ENCODE peak calls at places on chromosomes 1 and 21, in eight cellular contexts. One of them, this sample, is unnamed.
A peak's percentile ranks its signal among the peaks of the same experiment; 100 is the strongest.

GRCh38 chr1:167178831-167179230 is 41.9 kb upstream of the POU2F1 start:
- DNase-seq in Panc1: no peak
- DNase-seq in uterus: no peak
- DNase-seq in left lung: no peak
- DNase-seq in keratinocyte: no peak
- DNase-seq in SJSA1: no peak
- DNase-seq in right cardiac atrium: no peak
- DNase-seq in psoas muscle: no peak
- DNase-seq in this sample: no peak

GRCh38 chr1:197269053-197269452 is 1.0 kb downstream of the CRB1 start:
- DNase-seq in Panc1: no peak
- DNase-seq in uterus: no peak
- DNase-seq in left lung: no peak
- DNase-seq in keratinocyte: no peak
- DNase-seq in SJSA1: no peak
- DNase-seq in right cardiac atrium: no peak
- DNase-seq in psoas muscle: no peak
- DNase-seq in this sample: no peak

GRCh38 chr1:223765036-223765718 is 52.8 kb downstream of the CAPN2 start:
- DNase-seq in Panc1: no peak
- DNase-seq in uterus: no peak
- DNase-seq in left lung: no peak
- DNase-seq in keratinocyte: no peak
- DNase-seq in SJSA1: no peak
- DNase-seq in right cardiac atrium: peak; percentile 89
- DNase-seq in psoas muscle: no peak
- DNase-seq in this sample: no peak

GRCh38 chr1:20702416-20702815 is 15.4 kb downstream of the KIF17 start:
- DNase-seq in Panc1: no peak
- DNase-seq in uterus: no peak
- DNase-seq in left lung: no peak
- DNase-seq in keratinocyte: no peak
- DNase-seq in SJSA1: no peak
- DNase-seq in right cardiac atrium: no peak
- DNase-seq in psoas muscle: no peak
- DNase-seq in this sample: no peak

GRCh38 chr1:234997201-234998173 is 131.2 kb downstream of the TOMM20 start:
- DNase-seq in Panc1: peak; percentile 99
- DNase-seq in uterus: peak; percentile 96
- DNase-seq in left lung: peak; percentile 91
- DNase-seq in keratinocyte: peak; percentile 100
- DNase-seq in SJSA1: peak; percentile 100
- DNase-seq in right cardiac atrium: peak; percentile 99
- DNase-seq in psoas muscle: peak; percentile 100
- DNase-seq in this sample: peak; percentile 100

GRCh38 chr1:15515026-15515663 is 8.9 kb downstream of the CASP9 start:
- DNase-seq in Panc1: no peak
- DNase-seq in uterus: no peak
- DNase-seq in left lung: no peak
- DNase-seq in keratinocyte: no peak
- DNase-seq in SJSA1: no peak
- DNase-seq in right cardiac atrium: no peak
- DNase-seq in psoas muscle: no peak
- DNase-seq in this sample: no peak

GRCh38 chr1:187051618-187052232 is 223.0 kb downstream of the PLA2G4A start:
- DNase-seq in Panc1: peak; percentile 33
- DNase-seq in uterus: no peak
- DNase-seq in left lung: no peak
- DNase-seq in keratinocyte: peak; percentile 11
- DNase-seq in SJSA1: no peak
- DNase-seq in right cardiac atrium: no peak
- DNase-seq in psoas muscle: no peak
- DNase-seq in this sample: no peak

GRCh38 chr1:174967845-174968705 is 31.7 kb upstream of the CACYBP start:
- DNase-seq in Panc1: no peak
- DNase-seq in uterus: no peak
- DNase-seq in left lung: no peak
- DNase-seq in keratinocyte: no peak
- DNase-seq in SJSA1: no peak
- DNase-seq in right cardiac atrium: no peak
- DNase-seq in psoas muscle: no peak
- DNase-seq in this sample: no peak

GRCh38 chr1:188499690-188500089 is 1670.9 kb downstream of the PLA2G4A start:
- DNase-seq in Panc1: no peak
- DNase-seq in uterus: no peak
- DNase-seq in left lung: no peak
- DNase-seq in keratinocyte: no peak
- DNase-seq in SJSA1: no peak
- DNase-seq in right cardiac atrium: no peak
- DNase-seq in psoas muscle: no peak
- DNase-seq in this sample: no peak

GRCh38 chr1:239952348-239953307 is 139.1 kb upstream of the FMN2 start:
- DNase-seq in Panc1: no peak
- DNase-seq in uterus: no peak
- DNase-seq in left lung: no peak
- DNase-seq in keratinocyte: no peak
- DNase-seq in SJSA1: no peak
- DNase-seq in right cardiac atrium: no peak
- DNase-seq in psoas muscle: no peak
- DNase-seq in this sample: no peak

GRCh38 chr1:40395211-40396175 is 22.0 kb downstream of the SMAP2 start:
- DNase-seq in Panc1: no peak
- DNase-seq in uterus: no peak
- DNase-seq in left lung: no peak
- DNase-seq in keratinocyte: no peak
- DNase-seq in SJSA1: no peak
- DNase-seq in right cardiac atrium: no peak
- DNase-seq in psoas muscle: no peak
- DNase-seq in this sample: no peak

GRCh38 chr21:9735421-9735961 is 785.9 kb upstream of the TPTE start:
- DNase-seq in Panc1: no peak
- DNase-seq in uterus: no peak
- DNase-seq in left lung: no peak
- DNase-seq in keratinocyte: no peak
- DNase-seq in SJSA1: no peak
- DNase-seq in right cardiac atrium: no peak
- DNase-seq in psoas muscle: no peak
- DNase-seq in this sample: no peak

GRCh38 chr1:34266127-34266951 is 89.6 kb downstream of the C1orf94 start:
- DNase-seq in Panc1: no peak
- DNase-seq in uterus: no peak
- DNase-seq in left lung: no peak
- DNase-seq in keratinocyte: peak; percentile 38
- DNase-seq in SJSA1: no peak
- DNase-seq in right cardiac atrium: no peak
- DNase-seq in psoas muscle: no peak
- DNase-seq in this sample: peak; percentile 2

GRCh38 chr1:19577001-19577400 is 67.1 kb upstream of the NBL1 start:
- DNase-seq in Panc1: no peak
- DNase-seq in uterus: peak; percentile 47
- DNase-seq in left lung: no peak
- DNase-seq in keratinocyte: no peak
- DNase-seq in SJSA1: no peak
- DNase-seq in right cardiac atrium: no peak
- DNase-seq in psoas muscle: no peak
- DNase-seq in this sample: no peak

GRCh38 chr1:196527941-196528340 is 80.3 kb downstream of the KCNT2 start:
- DNase-seq in Panc1: no peak
- DNase-seq in uterus: no peak
- DNase-seq in left lung: no peak
- DNase-seq in keratinocyte: no peak
- DNase-seq in SJSA1: no peak
- DNase-seq in right cardiac atrium: no peak
- DNase-seq in psoas muscle: no peak
- DNase-seq in this sample: no peak

GRCh38 chr1:62989497-62989896 is 205.6 kb downstream of the ATG4C start:
- DNase-seq in Panc1: no peak
- DNase-seq in uterus: no peak
- DNase-seq in left lung: no peak
- DNase-seq in keratinocyte: no peak
- DNase-seq in SJSA1: no peak
- DNase-seq in right cardiac atrium: no peak
- DNase-seq in psoas muscle: no peak
- DNase-seq in this sample: no peak

GRCh38 chr1:46675549-46676314 is 4.1 kb downstream of the TEX38 start:
- DNase-seq in Panc1: no peak
- DNase-seq in uterus: no peak
- DNase-seq in left lung: no peak
- DNase-seq in keratinocyte: no peak
- DNase-seq in SJSA1: no peak
- DNase-seq in right cardiac atrium: no peak
- DNase-seq in psoas muscle: no peak
- DNase-seq in this sample: no peak

GRCh38 chr1:85569122-85569521 is 11.4 kb upstream of the CCN1 start:
- DNase-seq in Panc1: no peak
- DNase-seq in uterus: no peak
- DNase-seq in left lung: no peak
- DNase-seq in keratinocyte: no peak
- DNase-seq in SJSA1: no peak
- DNase-seq in right cardiac atrium: no peak
- DNase-seq in psoas muscle: no peak
- DNase-seq in this sample: no peak

GRCh38 chr1:78831731-78832360 is 174.7 kb downstream of the ADGRL4 start:
- DNase-seq in Panc1: no peak
- DNase-seq in uterus: no peak
- DNase-seq in left lung: no peak
- DNase-seq in keratinocyte: peak; percentile 76
- DNase-seq in SJSA1: peak; percentile 86
- DNase-seq in right cardiac atrium: no peak
- DNase-seq in psoas muscle: no peak
- DNase-seq in this sample: peak; percentile 50

GRCh38 chr1:59238993-59239392 is 57.9 kb upstream of the FGGY start:
- DNase-seq in Panc1: no peak
- DNase-seq in uterus: no peak
- DNase-seq in left lung: no peak
- DNase-seq in keratinocyte: no peak
- DNase-seq in SJSA1: no peak
- DNase-seq in right cardiac atrium: no peak
- DNase-seq in psoas muscle: no peak
- DNase-seq in this sample: no peak

GRCh38 chr1:27884182-27884954 is 12.0 kb downstream of the THEMIS2 start:
- DNase-seq in Panc1: no peak
- DNase-seq in uterus: no peak
- DNase-seq in left lung: no peak
- DNase-seq in keratinocyte: no peak
- DNase-seq in SJSA1: no peak
- DNase-seq in right cardiac atrium: no peak
- DNase-seq in psoas muscle: no peak
- DNase-seq in this sample: no peak

GRCh38 chr1:151485685-151486255 is 25.4 kb upstream of the CGN start:
- DNase-seq in Panc1: no peak
- DNase-seq in uterus: no peak
- DNase-seq in left lung: no peak
- DNase-seq in keratinocyte: no peak
- DNase-seq in SJSA1: no peak
- DNase-seq in right cardiac atrium: no peak
- DNase-seq in psoas muscle: no peak
- DNase-seq in this sample: no peak

GRCh38 chr1:242754926-242755325 is 230.4 kb upstream of the PLD5 start:
- DNase-seq in Panc1: no peak
- DNase-seq in uterus: no peak
- DNase-seq in left lung: no peak
- DNase-seq in keratinocyte: no peak
- DNase-seq in SJSA1: no peak
- DNase-seq in right cardiac atrium: no peak
- DNase-seq in psoas muscle: no peak
- DNase-seq in this sample: no peak

GRCh38 chr1:210310562-210310961 is 18.1 kb upstream of the HHAT start:
- DNase-seq in Panc1: no peak
- DNase-seq in uterus: no peak
- DNase-seq in left lung: no peak
- DNase-seq in keratinocyte: no peak
- DNase-seq in SJSA1: no peak
- DNase-seq in right cardiac atrium: no peak
- DNase-seq in psoas muscle: no peak
- DNase-seq in this sample: no peak

GRCh38 chr1:44559913-44560312 is 114.4 kb downstream of the TMEM53 start:
- DNase-seq in Panc1: no peak
- DNase-seq in uterus: no peak
- DNase-seq in left lung: no peak
- DNase-seq in keratinocyte: no peak
- DNase-seq in SJSA1: no peak
- DNase-seq in right cardiac atrium: no peak
- DNase-seq in psoas muscle: no peak
- DNase-seq in this sample: no peak

GRCh38 chr1:12056331-12056841 is 6.7 kb upstream of the TNFRSF8 start:
- DNase-seq in Panc1: no peak
- DNase-seq in uterus: no peak
- DNase-seq in left lung: no peak
- DNase-seq in keratinocyte: peak; percentile 26
- DNase-seq in SJSA1: no peak
- DNase-seq in right cardiac atrium: no peak
- DNase-seq in psoas muscle: no peak
- DNase-seq in this sample: peak; percentile 29
- H3K27ac ChIP-seq in Panc1: no peak overlapping the region
- H3K27ac ChIP-seq in uterus: no peak overlapping the region
- H3K27ac ChIP-seq in left lung: no peak overlapping the region
- H3K27ac ChIP-seq in keratinocyte: no peak overlapping the region
- H3K27ac ChIP-seq in SJSA1: no peak overlapping the region
- H3K27ac ChIP-seq in right cardiac atrium: no peak overlapping the region
- H3K27ac ChIP-seq in psoas muscle: no peak overlapping the region
- H3K27ac ChIP-seq in this sample: no peak overlapping the region

GRCh38 chr1:97200627-97201026 is 479.0 kb downstream of the PTBP2 start:
- DNase-seq in Panc1: no peak
- DNase-seq in uterus: no peak
- DNase-seq in left lung: no peak
- DNase-seq in keratinocyte: no peak
- DNase-seq in SJSA1: no peak
- DNase-seq in right cardiac atrium: no peak
- DNase-seq in psoas muscle: no peak
- DNase-seq in this sample: no peak
- H3K27ac ChIP-seq in Panc1: no peak overlapping the region
- H3K27ac ChIP-seq in uterus: no peak overlapping the region
- H3K27ac ChIP-seq in left lung: no peak overlapping the region
- H3K27ac ChIP-seq in keratinocyte: no peak overlapping the region
- H3K27ac ChIP-seq in SJSA1: no peak overlapping the region
- H3K27ac ChIP-seq in right cardiac atrium: no peak overlapping the region
- H3K27ac ChIP-seq in psoas muscle: no peak overlapping the region
- H3K27ac ChIP-seq in this sample: no peak overlapping the region

GRCh38 chr1:241582921-241583321 is 50.7 kb downstream of the KMO start:
- DNase-seq in Panc1: no peak
- DNase-seq in uterus: no peak
- DNase-seq in left lung: no peak
- DNase-seq in keratinocyte: peak; percentile 99
- DNase-seq in SJSA1: no peak
- DNase-seq in right cardiac atrium: no peak
- DNase-seq in psoas muscle: no peak
- DNase-seq in this sample: peak; percentile 79
- H3K27ac ChIP-seq in Panc1: no peak overlapping the region
- H3K27ac ChIP-seq in uterus: no peak overlapping the region
- H3K27ac ChIP-seq in left lung: no peak overlapping the region
- H3K27ac ChIP-seq in keratinocyte: peak overlapping the region; percentile 61
- H3K27ac ChIP-seq in SJSA1: no peak overlapping the region
- H3K27ac ChIP-seq in right cardiac atrium: no peak overlapping the region
- H3K27ac ChIP-seq in psoas muscle: no peak overlapping the region
- H3K27ac ChIP-seq in this sample: peak overlapping the region; percentile 61

DNA sequence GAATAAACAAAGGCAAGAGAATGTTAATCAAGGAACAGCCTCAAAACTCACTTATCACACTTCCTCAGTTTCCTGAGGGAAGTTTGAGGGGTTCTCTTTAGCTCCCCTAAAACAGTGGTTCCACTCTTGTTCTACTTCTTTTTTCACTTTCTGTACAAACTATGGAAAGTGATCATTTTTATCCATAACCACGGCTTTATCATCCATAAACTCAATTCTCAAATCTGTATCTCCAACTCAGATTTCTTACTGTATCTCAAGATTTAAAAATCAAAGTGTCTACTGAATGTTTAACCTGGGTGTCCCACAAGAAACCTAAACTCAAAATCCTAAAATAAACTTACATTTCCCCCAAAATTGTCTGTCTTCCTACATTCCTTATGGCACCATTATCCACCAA is 3.9 kb downstream of the PFDN2 start:
- DNase-seq in Panc1: no peak
- DNase-seq in uterus: no peak
- DNase-seq in left lung: no peak
- DNase-seq in keratinocyte: no peak
- DNase-seq in SJSA1: no peak
- DNase-seq in right cardiac atrium: no peak
- DNase-seq in psoas muscle: no peak
- DNase-seq in this sample: no peak
- H3K27ac ChIP-seq in Panc1: peak overlapping the region; percentile 59
- H3K27ac ChIP-seq in uterus: no peak overlapping the region
- H3K27ac ChIP-seq in left lung: no peak overlapping the region
- H3K27ac ChIP-seq in keratinocyte: peak overlapping the region; percentile 97
- H3K27ac ChIP-seq in SJSA1: no peak overlapping the region
- H3K27ac ChIP-seq in right cardiac atrium: no peak overlapping the region
- H3K27ac ChIP-seq in psoas muscle: peak overlapping the region; percentile 7
- H3K27ac ChIP-seq in this sample: peak overlapping the region; percentile 97